ENCODE peak calls at places on chromosomes 7 and 10, in four cellular contexts. R, G, H and M are unnamed samples.

GRCh38 chr10:88848499-88848898 is 3.1 kb downstream of the ANKRD22 start:
- DNase-seq in G (no peak), H (peak), R (no peak), M (peak)

GRCh38 chr10:19816420-19817250 is at the start of gene PLXDC2:
- DNase-seq in R (peak), H (peak), G (no peak), M (peak)

GRCh38 chr7:123824754-123825067 is 20.3 kb upstream of the HYAL4 start:
- DNase-seq in G (no peak), R (no peak), H (no peak), M (no peak)

GRCh38 chr10:92727550-92727949 is 37.8 kb downstream of the HHEX start:
- DNase-seq in G (no peak), H (no peak), R (no peak), M (no peak)

GRCh38 chr7:66837007-66837406 is 84.0 kb upstream of the TMEM248 start:
- DNase-seq in R (peak), G (no peak), H (peak), M (peak)

GRCh38 chr7:116588225-116588624 is 63.4 kb downstream of the CAV1 start:
- DNase-seq in H (peak), G (no peak), R (no peak), M (peak)

GRCh38 chr10:79184649-79185048 is 115.9 kb downstream of the ZMIZ1 start:
- DNase-seq in G (no peak), H (no peak), R (no peak), M (no peak)

GRCh38 chr10:103616705-103617361 is 123.3 kb downstream of the NEURL1 start:
- DNase-seq in G (no peak), H (no peak), R (peak), M (peak)

GRCh38 chr10:78410046-78410965 is 376.6 kb downstream of the RPS24 start:
- DNase-seq in H (no peak), R (no peak), G (no peak), M (no peak)

GRCh38 chr10:125343118-125343752 is 182.9 kb upstream of the CTBP2 start:
- DNase-seq in G (peak), R (peak), H (peak), M (peak)

GRCh38 chr7:91050677-91051076 is 213.6 kb upstream of the FZD1 start:
- DNase-seq in H (no peak), G (no peak), R (no peak), M (peak)

GRCh38 chr7:80783688-80784327 is 135.0 kb downstream of the SEMA3C start:
- DNase-seq in H (no peak), G (no peak), R (no peak), M (peak)

GRCh38 chr7:80783177-80783687 is 135.6 kb downstream of the SEMA3C start:
- DNase-seq in G (no peak), H (no peak), R (no peak), M (no peak)

GRCh38 chr7:80779456-80779855 is 139.4 kb downstream of the SEMA3C start:
- DNase-seq in G (no peak), R (no peak), H (peak), M (no peak)

GRCh38 chr7:80781146-80781545 is 137.7 kb downstream of the SEMA3C start:
- DNase-seq in R (no peak), H (no peak), G (no peak), M (no peak)

DNA sequence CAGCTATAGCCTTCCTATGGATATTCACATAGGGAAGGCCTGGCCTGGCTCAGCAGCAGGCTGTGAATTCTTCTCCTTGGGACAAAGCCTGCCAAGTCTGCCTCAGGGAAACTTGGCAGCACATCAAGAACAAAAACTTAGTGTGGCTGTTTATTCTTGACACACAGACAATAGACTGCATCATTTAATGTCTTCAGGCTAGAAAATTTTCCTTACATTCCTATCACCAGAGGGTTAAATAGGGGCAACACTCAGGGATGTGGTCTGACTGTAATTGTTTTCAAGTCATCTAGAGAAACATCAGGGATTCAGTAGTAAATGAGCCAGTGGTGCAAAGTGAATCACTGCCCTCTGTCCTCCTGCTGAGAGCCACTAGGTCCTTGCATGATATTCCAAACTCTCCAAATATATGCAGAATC is 137.3 kb downstream of the SEMA3C start:
- DNase-seq in H (peak), G (no peak), R (peak), M (peak)
- TF ChIP-seq CTCF in H (no peak), G (no peak), R (no peak), M (peak)

GRCh38 chr7:55128693-55129394 is 110.0 kb downstream of the EGFR start:
- DNase-seq in H (no peak), G (no peak), R (no peak), M (peak)

GRCh38 chr7:55127135-55127551 is 108.3 kb downstream of the EGFR start:
- DNase-seq in R (no peak), H (no peak), G (no peak), M (peak)

GRCh38 chr7:55122263-55122662 is 103.4 kb downstream of the EGFR start:
- DNase-seq in R (no peak), G (no peak), H (no peak), M (no peak)

GRCh38 chr7:55127622-55128081 is 108.8 kb downstream of the EGFR start:
- DNase-seq in G (no peak), H (no peak), R (peak), M (peak)

DNA sequence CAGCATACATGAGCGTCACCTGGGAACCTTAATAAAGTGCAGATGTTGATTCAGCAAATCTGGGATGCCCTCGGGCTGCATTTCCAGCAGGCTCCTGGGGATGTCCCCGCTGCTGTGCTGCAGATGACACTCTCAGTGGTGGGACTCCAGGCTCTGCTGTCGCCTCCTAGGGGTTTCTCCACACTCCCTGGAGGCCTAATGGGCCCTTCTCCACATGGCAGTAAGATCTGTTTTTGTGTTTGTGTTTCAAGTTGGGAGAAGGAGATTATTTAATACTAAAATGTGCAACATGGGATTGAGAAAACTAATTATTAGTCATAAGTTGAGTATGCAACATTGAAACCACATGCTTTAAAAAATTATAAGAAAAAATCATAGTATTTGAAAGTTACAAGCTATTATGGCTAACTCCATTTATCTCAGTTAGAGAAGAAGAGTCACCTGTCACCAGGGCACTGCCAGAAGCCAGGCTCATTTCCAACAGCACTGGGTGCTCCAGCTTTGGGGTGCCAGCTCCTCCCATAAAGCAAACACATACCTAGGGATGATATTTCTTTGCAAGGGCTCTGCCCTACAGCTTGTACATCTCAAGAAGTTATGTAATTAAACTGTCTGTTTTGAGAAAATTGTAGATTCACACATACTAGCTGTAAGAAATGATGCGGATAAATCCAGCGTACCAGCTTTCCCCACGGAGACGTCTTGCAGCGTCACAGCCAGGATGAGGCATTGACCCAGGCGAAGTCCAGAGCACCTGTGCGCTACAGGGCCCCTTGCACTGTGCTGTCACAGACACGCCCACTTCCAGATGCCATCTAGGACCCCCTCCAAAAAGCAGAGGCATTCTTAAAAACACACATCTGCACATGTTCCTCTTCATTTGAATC is 106.4 kb downstream of the EGFR start:
- DNase-seq in G (no peak), R (no peak), H (no peak), M (peak)
- TF ChIP-seq CTCF in G (peak), R (no peak), H (no peak), M (no peak)

DNA sequence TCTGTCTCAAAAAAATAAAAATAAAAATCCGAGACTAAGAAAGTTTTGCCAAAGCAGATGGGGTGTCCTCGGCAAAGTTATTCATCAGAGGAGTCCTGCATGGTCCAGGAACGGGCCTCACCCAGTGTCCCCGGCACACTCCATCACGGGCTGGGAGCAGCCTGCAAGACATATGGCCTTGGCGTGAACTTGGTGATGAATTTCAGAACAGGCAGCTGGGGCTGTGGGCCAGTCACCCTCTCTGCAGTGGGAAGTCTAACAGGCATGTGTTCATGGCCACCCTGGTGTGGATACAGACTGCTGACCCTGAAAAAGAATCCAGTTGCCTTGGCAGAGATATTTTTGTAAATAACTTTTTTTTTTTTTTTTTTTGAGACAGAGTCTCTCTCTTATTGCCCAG is 34.7 kb downstream of the NPTX2 start:
- DNase-seq in H (no peak), R (no peak), G (no peak), M (no peak)
- TF ChIP-seq CTCF in H (no peak), R (no peak), G (no peak), M (no peak)

GRCh38 chr7:30983914-30984247 is 20.1 kb downstream of the GHRHR start:
- DNase-seq in H (no peak), G (no peak), R (no peak), M (no peak)
- TF ChIP-seq CTCF in H (no peak), G (no peak), R (no peak), M (no peak)